ENCODE peak calls at places on chromosomes 11 and 22, in six cellular contexts. V is NCI-H1694 treated with DMSO at 0.1 percent for 48 hours, U is AG10803, W is posterior cingulate gyrus, Q is body of pancreas, S is HEK293T. N is an unnamed sample.

GRCh38 chr11:69791266-69791665 is 16.1 kb upstream of the FGF4 start:
- DNase-seq in Q (no peak), U (peak), S (no peak), V (no peak), W (no peak), N (no peak)

GRCh38 chr11:118527109-118527508 is at the start of gene TTC36:
- DNase-seq in V (no peak), U (no peak), W (no peak), S (no peak), Q (no peak), N (no peak)

GRCh38 chr11:32099516-32099915 is 8.6 kb downstream of the RCN1 start:
- DNase-seq in V (no peak), S (no peak), W (no peak), Q (no peak), U (no peak), N (peak)

GRCh38 chr11:65931773-65932557 is 12.7 kb downstream of the DRAP1 start:
- DNase-seq in Q (no peak), S (no peak), U (no peak), V (no peak), W (peak), N (no peak)

GRCh38 chr11:88340366-88340930 is 2.9 kb upstream of the CTSC start:
- DNase-seq in V (no peak), Q (no peak), S (no peak), W (no peak), U (no peak), N (no peak)

GRCh38 chr11:117663826-117664225 is 133.2 kb downstream of the DSCAML1 start:
- DNase-seq in S (no peak), V (no peak), W (peak), Q (no peak), U (no peak), N (no peak)

GRCh38 chr22:49244466-49245420 is 582.9 kb downstream of the BRD1 start:
- DNase-seq in V (no peak), U (no peak), W (peak), Q (no peak), S (no peak), N (no peak)

GRCh38 chr11:14638561-14638960 is 5.0 kb upstream of the PDE3B start:
- DNase-seq in S (no peak), U (no peak), W (no peak), Q (peak), V (no peak), N (no peak)